ENCODE peak calls at places on chromosomes 11 and 22, in seven cellular contexts. Z is tibial nerve, N is GM10248, R is adrenal gland, S is body of pancreas, U is neural crest cell, X is brain microvascular endothelial cell. T is an unnamed sample.

GRCh38 chr11:32333335-32333991 is 101.9 kb downstream of the WT1 start:
- DNase-seq in U (peak; percentile 62), S (peak; percentile 75), X (peak; percentile 44), R (peak; percentile 62), Z (peak; percentile 48), N (peak; percentile 54), T (peak; percentile 51)

GRCh38 chr22:45248832-45249561 is 8.3 kb upstream of the KIAA0930 start:
- DNase-seq in N (peak; percentile 77), S (no peak), R (no peak), Z (no peak), U (no peak), X (no peak), T (peak; percentile 76)

GRCh38 chr11:28525636-28526405 is 417.6 kb downstream of the METTL15 start:
- DNase-seq in U (no peak), X (no peak), Z (no peak), S (no peak), R (no peak), N (no peak), T (no peak)

GRCh38 chr11:28697920-28698827 is 590.0 kb downstream of the METTL15 start:
- DNase-seq in Z (peak; percentile 21), S (peak; percentile 47), R (peak; percentile 61), X (peak; percentile 43), U (peak; percentile 70), N (peak; percentile 20), T (peak; percentile 38)

GRCh38 chr22:45208696-45208992 is 32.0 kb downstream of the KIAA0930 start:
- DNase-seq in Z (no peak), R (no peak), S (peak; percentile 52), X (no peak), N (no peak), U (no peak), T (no peak)

GRCh38 chr11:100576044-100577021 is 110.8 kb upstream of the ARHGAP42 start:
- DNase-seq in U (peak; percentile 6), R (peak; percentile 20), X (peak; percentile 42), S (no peak), N (peak; percentile 32), Z (no peak), T (peak; percentile 35)

GRCh38 chr22:39546889-39547586 is 14.5 kb upstream of the RPS19BP1 start:
- DNase-seq in Z (no peak), N (no peak), R (peak; percentile 45), X (peak; percentile 57), S (no peak), U (no peak), T (no peak)

GRCh38 chr11:18844753-18845367 is 53.3 kb upstream of the PTPN5 start:
- DNase-seq in R (peak; percentile 10), X (peak; percentile 37), S (peak; percentile 18), N (peak; percentile 28), U (no peak), Z (no peak), T (peak; percentile 36)

GRCh38 chr11:117985953-117986887 is at the start of gene IL10RA:
- DNase-seq in N (peak; percentile 96), X (peak; percentile 32), S (peak; percentile 78), U (peak; percentile 70), R (peak; percentile 69), Z (peak; percentile 39), T (peak; percentile 96)

GRCh38 chr11:17988465-17988864 is 24.4 kb downstream of the SERGEF start:
- DNase-seq in R (no peak), X (no peak), N (no peak), U (no peak), Z (no peak), S (no peak), T (no peak)

GRCh38 chr11:59552844-59553243 is 41.5 kb downstream of the OR4D9 start:
- DNase-seq in Z (no peak), X (no peak), R (peak; percentile 28), U (no peak), N (no peak), S (no peak), T (no peak)

GRCh38 chr11:17711836-17712235 is 7.5 kb upstream of the MYOD1 start:
- DNase-seq in U (no peak), R (no peak), X (no peak), N (no peak), Z (no peak), S (no peak), T (no peak)

GRCh38 chr22:22763512-22763911 is 119.1 kb downstream of the GGTLC2 start:
- DNase-seq in X (no peak), U (no peak), N (no peak), Z (no peak), S (no peak), R (no peak), T (no peak)

GRCh38 chr11:66880484-66881211 is 23.8 kb downstream of the LRFN4 start:
- DNase-seq in N (no peak), X (no peak), Z (no peak), U (no peak), S (peak; percentile 59), R (no peak), T (no peak)

GRCh38 chr11:120524536-120525085 is 13.1 kb downstream of the GRIK4 start:
- DNase-seq in U (no peak), S (no peak), R (no peak), N (no peak), X (no peak), Z (no peak), T (no peak)

GRCh38 chr11:101913631-101914030 is 1.2 kb upstream of the CEP126 start:
- DNase-seq in Z (no peak), U (no peak), N (no peak), S (no peak), R (no peak), X (no peak), T (no peak)

GRCh38 chr11:75499423-75500305 is 26.1 kb downstream of the GDPD5 start:
- DNase-seq in S (no peak), X (peak; percentile 84), U (no peak), Z (peak; percentile 76), N (no peak), R (peak; percentile 18), T (no peak)

GRCh38 chr22:28247667-28248363 is 328.8 kb upstream of the PITPNB start:
- DNase-seq in N (no peak), X (no peak), R (no peak), Z (no peak), S (no peak), U (no peak), T (no peak)

GRCh38 chr11:28628412-28628811 is 520.2 kb downstream of the METTL15 start:
- DNase-seq in S (no peak), R (no peak), Z (no peak), U (no peak), N (no peak), X (no peak), T (no peak)

GRCh38 chr11:66294626-66295620 is 3.2 kb downstream of the TMEM151A start:
- DNase-seq in N (no peak), X (no peak), S (no peak), R (no peak), Z (no peak), U (no peak), T (peak; percentile 25)

GRCh38 chr11:46912526-46913150 is 5.7 kb downstream of the LRP4 start:
- DNase-seq in R (no peak), S (no peak), U (peak; percentile 36), Z (no peak), X (no peak), N (no peak), T (no peak)

GRCh38 chr22:35464399-35464798 is 64.5 kb downstream of the MCM5 start:
- DNase-seq in U (no peak), S (no peak), X (no peak), R (no peak), N (no peak), Z (no peak), T (no peak)

GRCh38 chr11:115157247-115157646 is 347.0 kb downstream of the CADM1 start:
- DNase-seq in Z (no peak), R (no peak), S (no peak), X (no peak), N (no peak), U (no peak), T (no peak)
- TF ChIP-seq CTCF in Z (no peak), R (no peak), S (no peak), X (no peak), N (no peak), U (no peak), T (no peak)

DNA sequence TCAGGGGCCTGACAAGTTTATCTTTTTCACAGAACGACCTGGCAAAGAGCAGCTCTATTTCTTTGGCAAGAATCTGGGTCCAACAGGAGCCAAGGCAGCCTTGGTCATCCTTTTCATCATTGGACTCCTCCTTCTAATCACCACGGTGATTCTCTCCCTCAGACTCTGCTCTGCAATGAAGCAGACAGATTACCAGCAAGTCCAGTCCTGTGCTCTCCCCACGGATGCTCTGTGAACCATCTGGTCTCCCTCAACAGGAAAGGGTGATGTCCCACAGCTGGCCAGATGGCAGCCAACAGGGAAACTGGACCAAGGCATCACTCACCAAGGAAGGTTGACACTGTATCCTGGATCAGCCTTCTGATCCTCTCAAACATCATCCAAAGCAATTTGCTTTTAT is 17.0 kb upstream of the PANX1 start:
- DNase-seq in U (no peak), S (no peak), Z (no peak), N (no peak), X (no peak), R (no peak), T (no peak)
- TF ChIP-seq CTCF in U (no peak), S (no peak), Z (no peak), N (no peak), X (no peak), R (no peak), T (no peak)

DNA sequence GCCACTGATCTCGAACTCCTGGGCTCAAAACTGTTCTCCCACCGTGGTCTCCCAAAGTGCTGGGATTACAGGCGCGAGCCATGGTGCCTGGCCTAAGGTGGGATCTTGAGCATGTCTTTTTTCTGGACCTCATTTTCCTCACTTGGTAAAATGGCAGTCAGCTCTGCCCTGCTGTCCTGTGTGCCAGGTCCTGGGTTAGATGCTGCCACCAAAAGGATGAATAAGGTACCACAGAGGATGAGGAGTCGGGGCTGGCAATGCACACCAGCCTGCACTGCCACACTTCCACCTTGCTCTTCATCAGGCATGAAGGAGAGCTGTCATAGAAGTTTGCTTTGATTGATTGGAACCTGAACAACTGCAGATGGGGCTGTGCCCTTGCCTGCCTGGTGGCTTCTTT is 32.3 kb downstream of the ACO2 start:
- DNase-seq in N (peak; percentile 65), R (no peak), S (no peak), X (no peak), U (no peak), Z (no peak), T (peak; percentile 57)
- TF ChIP-seq CTCF in N (no peak), R (peak; percentile 18), S (peak; percentile 33), X (peak; percentile 48), U (peak; percentile 23), Z (peak; percentile 32), T (peak; percentile 48)

DNA sequence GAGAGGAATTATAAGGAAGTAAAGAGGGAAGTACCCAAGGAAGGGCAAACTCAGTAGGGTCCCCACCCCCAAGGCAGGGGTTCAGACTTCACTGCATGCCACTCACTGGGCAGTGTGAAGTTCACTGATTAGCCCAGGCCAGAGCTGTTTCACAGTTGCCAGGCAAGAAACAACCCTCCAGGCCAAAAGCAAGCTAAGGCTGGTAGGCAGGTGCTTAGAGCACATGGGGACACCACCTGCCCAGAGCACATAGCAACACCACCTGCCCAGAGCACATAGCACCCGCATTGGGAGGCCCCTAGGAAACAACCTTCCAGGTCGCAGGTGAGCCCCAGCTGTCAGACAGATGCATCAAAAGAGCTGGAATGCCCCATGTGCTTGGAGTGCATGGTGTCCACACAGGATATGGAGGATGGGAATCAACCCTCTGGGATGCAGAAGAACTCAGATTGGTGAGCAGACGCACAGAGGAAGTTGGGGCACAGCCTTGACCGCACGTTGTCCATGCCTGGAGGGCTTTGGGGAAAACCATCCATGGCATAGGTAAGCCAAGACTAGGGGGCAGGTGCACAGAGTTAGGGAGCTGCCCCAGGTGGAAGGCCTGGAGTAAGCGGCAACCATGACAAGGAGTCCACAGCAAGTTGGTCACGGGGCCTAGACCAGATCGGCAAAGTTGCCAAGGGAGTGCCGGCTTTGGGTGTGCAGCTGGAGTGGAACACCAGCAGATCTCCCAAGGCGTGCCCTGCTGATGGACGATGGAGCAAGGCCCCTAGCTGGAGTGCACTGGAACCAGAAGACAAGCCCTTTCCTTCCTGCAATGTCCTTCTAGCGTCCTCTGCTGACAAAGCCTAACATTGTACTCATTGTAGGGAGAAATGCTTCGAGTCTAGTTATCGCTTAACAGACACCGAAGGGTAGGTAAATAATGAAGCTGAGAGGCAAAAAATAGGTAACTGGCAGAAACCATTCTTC is 7.8 kb upstream of the TMEM216 start:
- DNase-seq in S (no peak), X (no peak), Z (no peak), R (peak; percentile 49), U (no peak), N (no peak), T (no peak)
- TF ChIP-seq CTCF in S (no peak), X (peak; percentile 66), Z (no peak), R (peak; percentile 76), U (no peak), N (no peak), T (no peak)